ENCODE peak calls at places on chromosomes 16 and 17, in seven cellular contexts. S is mucosa of descending colon, G is GM04503, V is T-cell, X is renal cortical epithelial cell, B is BJ, H is neural progenitor cell. Y is an unnamed sample.

GRCh38 chr16:81266680-81267095 is 28.2 kb downstream of the BCO1 start:
- DNase-seq in X (peak; percentile 38), V (no peak), S (peak; percentile 77), G (no peak), H (no peak), B (no peak), Y (no peak)

GRCh38 chr17:20728181-20728580 is 148.7 kb downstream of the CDRT15L2 start:
- DNase-seq in H (no peak), B (no peak), G (no peak), X (no peak), S (no peak), V (no peak), Y (no peak)

GRCh38 chr17:56978441-56979090 is 635 bp downstream of the SCPEP1 start:
- DNase-seq in S (no peak), G (no peak), X (no peak), V (no peak), H (no peak), B (no peak), Y (peak; percentile 23)

GRCh38 chr16:83789642-83790401 is 18.0 kb upstream of the HSBP1 start:
- DNase-seq in V (no peak), B (no peak), X (no peak), H (no peak), G (no peak), S (no peak), Y (no peak)

GRCh38 chr17:17682293-17682736 is 1.1 kb downstream of the RAI1 start:
- DNase-seq in V (peak; percentile 15), X (no peak), B (no peak), S (no peak), G (no peak), H (peak; percentile 44), Y (peak; percentile 80)

GRCh38 chr17:18859256-18859655 is 1.3 kb downstream of the PRPSAP2 start:
- DNase-seq in S (no peak), X (peak; percentile 65), V (no peak), H (peak; percentile 33), B (no peak), G (no peak), Y (no peak)

GRCh38 chr16:80992676-80993292 is 13.9 kb downstream of the CMC2 start:
- DNase-seq in H (no peak), V (no peak), S (no peak), X (no peak), B (no peak), G (no peak), Y (no peak)

GRCh38 chr16:59737274-59737673 is 1003.2 kb upstream of the GOT2 start:
- DNase-seq in V (no peak), H (no peak), X (no peak), S (no peak), G (no peak), B (no peak), Y (no peak)

GRCh38 chr17:75289832-75290337 is 652 bp upstream of the SLC25A19 start:
- DNase-seq in H (no peak), X (peak; percentile 37), S (peak; percentile 71), B (no peak), G (no peak), V (peak; percentile 61), Y (no peak)

GRCh38 chr16:49644143-49644460 is 211.8 kb downstream of the ZNF423 start:
- DNase-seq in S (no peak), G (no peak), B (no peak), V (no peak), X (no peak), H (peak; percentile 21), Y (peak; percentile 70)

GRCh38 chr16:787978-788398 is at the start of gene RPUSD1:
- DNase-seq in X (no peak), B (no peak), G (no peak), S (no peak), V (no peak), H (no peak), Y (no peak)

GRCh38 chr17:29687601-29688000 is 64.9 kb upstream of the CORO6 start:
- DNase-seq in V (no peak), G (no peak), S (no peak), X (no peak), H (no peak), B (no peak), Y (no peak)

GRCh38 chr17:3845361-3845753 is 689 bp downstream of the NCBP3 start:
- DNase-seq in B (no peak), V (no peak), H (no peak), X (peak; percentile 20), S (no peak), G (no peak), Y (no peak)

GRCh38 chr17:54172654-54173316 is 350.1 kb downstream of the KIF2B start:
- DNase-seq in X (peak; percentile 45), B (no peak), G (no peak), H (peak; percentile 40), V (no peak), S (no peak), Y (no peak)

GRCh38 chr17:67474081-67474661 is 97.1 kb downstream of the PITPNC1 start:
- DNase-seq in V (no peak), H (peak; percentile 26), S (no peak), X (no peak), B (peak; percentile 70), G (peak; percentile 96), Y (no peak)

GRCh38 chr16:85475233-85475632 is 137.9 kb upstream of the GSE1 start:
- DNase-seq in H (no peak), X (no peak), G (no peak), S (no peak), B (no peak), V (no peak), Y (no peak)

GRCh38 chr16:85573045-85573695 is 40.0 kb upstream of the GSE1 start:
- DNase-seq in V (no peak), H (no peak), G (no peak), X (no peak), S (no peak), B (no peak), Y (no peak)

GRCh38 chr16:67664258-67664657 is 2.3 kb downstream of the ENKD1 start:
- DNase-seq in X (no peak), H (no peak), B (no peak), G (no peak), V (no peak), S (no peak), Y (peak; percentile 31)

GRCh38 chr17:13337864-13338371 is 263.8 kb downstream of the HS3ST3A1 start:
- DNase-seq in B (no peak), V (no peak), S (no peak), X (peak; percentile 51), H (peak; percentile 42), G (peak; percentile 20), Y (no peak)

GRCh38 chr17:74527756-74528155 is 3.5 kb downstream of the CD300LB start:
- DNase-seq in S (no peak), X (no peak), V (no peak), G (no peak), B (no peak), H (no peak), Y (no peak)

Y was measured in H7.